ENCODE peak calls at places on chromosomes 11 and 22, in eight cellular contexts. X is AG09309, G is A673, A is K562, Q is astrocyte of the spinal cord, B is astrocyte of the cerebellum, W is lower leg skin, R is NB4. Y is an unnamed sample.

GRCh38 chr22:31218565-31219262 is 6.6 kb downstream of the LIMK2 start:
- DNase-seq in X (no peak), G (no peak), A (no peak), Q (no peak), B (no peak), W (no peak), R (no peak), Y (no peak)

GRCh38 chr11:57512646-57513445 is 2.7 kb downstream of the SLC43A1 start:
- DNase-seq in X (no peak), G (no peak), A (peak), Q (no peak), B (no peak), W (no peak), R (no peak), Y (no peak)

GRCh38 chr11:2837096-2837601 is 48.4 kb downstream of the CDKN1C start:
- DNase-seq in X (no peak), G (no peak), A (peak), Q (no peak), B (no peak), W (peak), R (peak), Y (peak)

GRCh38 chr22:20441631-20442484 is 4.2 kb upstream of the SCARF2 start:
- DNase-seq in X (no peak), G (no peak), A (no peak), Q (no peak), B (no peak), W (no peak), R (no peak), Y (no peak)

GRCh38 chr11:71108013-71108865 is 144.1 kb downstream of the SHANK2 start:
- DNase-seq in X (no peak), G (no peak), A (no peak), Q (no peak), B (no peak), W (no peak), R (no peak), Y (no peak)

GRCh38 chr11:113181094-113181493 is 133.3 kb upstream of the TTC12 start:
- DNase-seq in X (no peak), G (no peak), A (no peak), Q (no peak), B (no peak), W (no peak), R (no peak), Y (no peak)

GRCh38 chr11:70212227-70212811 is 9.2 kb downstream of the FADD start:
- DNase-seq in X (no peak), G (no peak), A (no peak), Q (no peak), B (no peak), W (no peak), R (no peak), Y (no peak)

GRCh38 chr11:66800720-66801428 is 42.4 kb upstream of the RCE1 start:
- DNase-seq in X (no peak), G (no peak), A (no peak), Q (no peak), B (no peak), W (no peak), R (no peak), Y (no peak)

GRCh38 chr11:120964857-120965256 is 59.0 kb upstream of the TBCEL start:
- DNase-seq in X (no peak), G (no peak), A (no peak), Q (peak), B (peak), W (no peak), R (no peak), Y (no peak)

GRCh38 chr11:12285106-12285505 is 92.3 kb upstream of the PARVA start:
- DNase-seq in X (peak), G (no peak), A (no peak), Q (peak), B (peak), W (peak), R (peak), Y (peak)

GRCh38 chr22:40553014-40553579 is 83.4 kb downstream of the MRTFA start:
- DNase-seq in X (no peak), G (no peak), A (no peak), Q (no peak), B (no peak), W (no peak), R (no peak), Y (no peak)

GRCh38 chr11:83924987-83925542 is 638.9 kb upstream of the CCDC90B start:
- DNase-seq in X (no peak), G (no peak), A (no peak), Q (no peak), B (no peak), W (no peak), R (no peak), Y (no peak)

GRCh38 chr11:18455686-18456372 is at the start of gene LDHAL6A:
- DNase-seq in X (no peak), G (no peak), A (peak), Q (no peak), B (no peak), W (no peak), R (no peak), Y (no peak)

GRCh38 chr11:72352859-72353551 is 81.3 kb downstream of the CLPB start:
- DNase-seq in X (peak), G (peak), A (peak), Q (peak), B (peak), W (no peak), R (peak), Y (no peak)

GRCh38 chr11:72712168-72712721 is 38.0 kb upstream of the PDE2A start:
- DNase-seq in X (no peak), G (no peak), A (no peak), Q (no peak), B (no peak), W (no peak), R (no peak), Y (peak)

GRCh38 chr11:19595499-19595839 is 117.2 kb upstream of the NAV2 start:
- DNase-seq in X (no peak), G (no peak), A (no peak), Q (no peak), B (no peak), W (peak), R (no peak), Y (no peak)

GRCh38 chr11:78295991-78296930 is 107.5 kb downstream of the USP35 start:
- DNase-seq in X (no peak), G (peak), A (no peak), Q (no peak), B (no peak), W (no peak), R (peak), Y (no peak)

GRCh38 chr11:129090056-129090455 is 102.1 kb downstream of the ARHGAP32 start:
- DNase-seq in X (no peak), G (no peak), A (no peak), Q (peak), B (peak), W (no peak), R (no peak), Y (no peak)

GRCh38 chr11:126282742-126283591 is at the start of gene TIRAP:
- DNase-seq in X (no peak), G (peak), A (peak), Q (peak), B (no peak), W (peak), R (peak), Y (peak)

GRCh38 chr22:42921301-42921700 is 64.2 kb upstream of the ARFGAP3 start:
- DNase-seq in X (no peak), G (no peak), A (no peak), Q (no peak), B (no peak), W (no peak), R (no peak), Y (no peak)

GRCh38 chr11:44484211-44484610 is 81.3 kb upstream of the CD82 start:
- DNase-seq in X (no peak), G (peak), A (peak), Q (no peak), B (no peak), W (no peak), R (peak), Y (no peak)

GRCh38 chr22:32327066-32327465 is 30.6 kb upstream of the RFPL3 start:
- DNase-seq in X (no peak), G (no peak), A (no peak), Q (no peak), B (no peak), W (peak), R (no peak), Y (no peak)

GRCh38 chr11:7905549-7905948 is 25.5 kb downstream of the OR10A6 start:
- DNase-seq in X (no peak), G (no peak), A (no peak), Q (no peak), B (no peak), W (no peak), R (no peak), Y (no peak)

GRCh38 chr11:129189646-129190045 is 2.5 kb downstream of the ARHGAP32 start:
- DNase-seq in X (no peak), G (no peak), A (no peak), Q (no peak), B (no peak), W (no peak), R (no peak), Y (no peak)

GRCh38 chr11:21511835-21512440 is 680.9 kb upstream of the ANO5 start:
- DNase-seq in X (no peak), G (peak), A (peak), Q (peak), B (peak), W (no peak), R (peak), Y (no peak)

GRCh38 chr22:17235861-17236260 is 16.6 kb upstream of the ADA2 start:
- DNase-seq in X (no peak), G (no peak), A (no peak), Q (no peak), B (no peak), W (no peak), R (no peak), Y (no peak)
- H3K4me3 ChIP-seq in X (no peak), G (no peak), A (no peak), Q (no peak), B (no peak), W (no peak), R (no peak), Y (no peak)

DNA sequence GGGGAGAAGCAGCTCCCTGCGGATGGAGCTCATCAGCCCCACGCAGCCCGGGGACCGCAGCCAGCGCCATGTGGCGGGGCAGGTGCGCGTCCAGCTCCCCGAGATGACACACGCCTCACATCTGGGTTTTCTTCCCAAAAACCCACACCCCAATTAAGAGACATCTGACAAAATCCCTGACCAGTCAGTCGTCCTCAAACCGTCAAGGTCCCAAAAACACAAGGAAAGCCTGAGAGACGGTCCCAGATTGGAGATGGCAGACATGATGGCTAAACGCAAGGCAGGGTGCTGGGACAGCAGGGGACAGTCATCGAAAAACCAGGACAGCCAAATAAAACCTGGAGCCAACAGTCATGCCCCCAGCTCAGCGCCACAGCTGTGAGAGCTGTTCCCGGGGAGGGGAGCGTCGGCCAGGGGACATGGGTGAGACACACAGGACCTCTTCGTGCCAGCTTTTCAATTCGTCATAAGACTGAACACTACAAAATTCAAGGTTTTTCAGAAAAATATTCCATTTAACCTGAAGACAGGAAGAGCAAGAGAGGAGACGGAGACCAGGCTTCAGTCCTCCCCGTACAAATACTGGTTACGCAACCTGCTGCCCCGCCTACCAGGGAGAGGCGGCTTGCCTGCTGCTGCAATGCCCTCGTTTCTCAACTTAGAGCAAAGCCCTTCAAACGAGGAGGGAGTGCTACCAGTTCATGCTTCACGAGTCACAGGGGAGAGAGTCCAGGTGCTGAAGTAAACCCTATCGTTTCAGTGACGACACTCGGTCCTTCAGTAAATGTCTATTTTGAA is 10.5 kb downstream of the TOLLIP start:
- DNase-seq in X (peak), G (peak), A (no peak), Q (no peak), B (no peak), W (peak), R (peak), Y (peak)
- H3K4me3 ChIP-seq in X (no peak), G (no peak), A (no peak), Q (no peak), B (no peak), W (no peak), R (no peak), Y (no peak)

DNA sequence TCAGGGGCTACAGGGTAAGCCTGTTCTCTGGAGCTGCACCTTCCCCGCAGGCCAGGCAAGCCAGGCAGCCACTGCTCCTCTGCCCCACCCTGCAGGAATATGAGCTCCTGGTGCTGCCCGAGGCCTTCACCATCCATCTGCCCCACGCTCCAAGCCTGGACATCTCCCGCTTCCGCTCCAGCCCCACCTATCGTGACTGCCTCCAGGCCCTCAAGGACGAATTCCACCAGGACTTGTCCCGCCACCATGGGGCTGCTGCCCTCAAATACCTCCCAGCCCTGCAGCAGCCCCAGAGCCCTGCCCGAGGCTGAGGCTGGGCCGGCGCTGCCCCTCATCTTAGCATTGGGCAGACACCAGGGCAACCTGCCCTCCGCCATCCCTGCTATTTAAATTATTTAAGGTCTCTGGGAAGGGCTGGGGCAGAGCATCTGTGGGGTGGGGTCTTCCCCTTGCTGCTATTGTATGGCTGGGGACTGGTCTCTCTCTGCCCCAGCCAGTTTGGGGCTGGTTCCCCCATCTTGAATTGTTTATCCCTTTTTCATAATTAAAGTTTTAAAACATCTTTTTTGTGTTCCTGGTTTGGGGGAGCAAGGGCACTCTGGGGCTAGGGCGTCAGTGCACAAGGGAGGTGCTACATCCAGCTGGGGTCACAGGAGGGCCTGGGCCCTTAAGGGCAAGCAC is 6.2 kb downstream of the LARGE2 start:
- DNase-seq in X (no peak), G (no peak), A (no peak), Q (no peak), B (no peak), W (peak), R (no peak), Y (no peak)
- H3K4me3 ChIP-seq in X (no peak), G (no peak), A (no peak), Q (no peak), B (no peak), W (no peak), R (no peak), Y (no peak)

GRCh38 chr11:31826530-31827438 is 15.7 kb upstream of the PAX6 start:
- DNase-seq in X (no peak), G (no peak), A (no peak), Q (no peak), B (no peak), W (no peak), R (no peak), Y (no peak)
- H3K4me3 ChIP-seq in X (no peak), G (peak), A (no peak), Q (no peak), B (peak), W (no peak), R (no peak), Y (no peak)

GRCh38 chr11:68828155-68828931 is 13.4 kb downstream of the CPT1A start:
- DNase-seq in X (no peak), G (no peak), A (no peak), Q (no peak), B (no peak), W (no peak), R (peak), Y (no peak)

GRCh38 chr11:68828957-68829356 is 12.8 kb downstream of the CPT1A start:
- DNase-seq in X (no peak), G (no peak), A (no peak), Q (no peak), B (no peak), W (no peak), R (no peak), Y (no peak)

GRCh38 chr11:68826726-68827125 is 15.0 kb downstream of the CPT1A start:
- DNase-seq in X (no peak), G (no peak), A (no peak), Q (no peak), B (no peak), W (no peak), R (no peak), Y (no peak)

GRCh38 chr11:68825603-68826002 is 16.1 kb downstream of the CPT1A start:
- DNase-seq in X (no peak), G (no peak), A (no peak), Q (no peak), B (no peak), W (no peak), R (peak), Y (no peak)

DNA sequence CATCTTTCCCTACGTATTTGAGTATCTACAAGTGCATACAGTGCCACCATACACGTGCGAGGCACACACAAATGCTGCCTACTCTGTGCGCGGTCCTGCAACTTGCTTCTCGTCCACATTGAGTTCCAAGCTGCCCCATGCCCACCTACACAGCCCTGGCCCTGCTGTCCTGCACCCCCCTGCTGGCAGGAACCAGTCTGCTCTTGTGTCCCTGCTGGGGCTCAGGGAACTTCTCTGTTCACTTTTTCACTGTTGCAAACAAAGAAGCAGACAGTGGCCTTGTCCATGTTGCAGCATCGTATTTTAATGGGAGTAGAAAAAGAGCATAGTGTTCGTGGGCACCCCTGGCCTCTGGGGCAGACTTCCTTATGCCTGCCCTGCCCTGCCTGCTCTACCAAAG is 14.0 kb downstream of the CPT1A start:
- DNase-seq in X (no peak), G (no peak), A (no peak), Q (no peak), B (no peak), W (no peak), R (peak), Y (no peak)
- H3K4me3 ChIP-seq in X (no peak), G (no peak), A (no peak), Q (no peak), B (no peak), W (no peak), R (peak), Y (no peak)

GRCh38 chr11:134046681-134047449 is 22.0 kb upstream of the JAM3 start:
- DNase-seq in X (no peak), G (no peak), A (no peak), Q (no peak), B (no peak), W (peak), R (no peak), Y (no peak)
- H3K4me3 ChIP-seq in X (peak), G (no peak), A (no peak), Q (no peak), B (no peak), W (no peak), R (no peak), Y (no peak)

GRCh38 chr11:119118227-119118626 is 3.2 kb upstream of the HINFP start:
- DNase-seq in X (no peak), G (no peak), A (no peak), Q (no peak), B (no peak), W (no peak), R (no peak), Y (no peak)

GRCh38 chr11:119125849-119126248 is 4.5 kb downstream of the HINFP start:
- DNase-seq in X (no peak), G (no peak), A (no peak), Q (no peak), B (no peak), W (no peak), R (no peak), Y (no peak)

GRCh38 chr11:119121008-119121810 is at the start of gene HINFP:
- DNase-seq in X (peak), G (peak), A (peak), Q (peak), B (peak), W (peak), R (peak), Y (peak)

GRCh38 chr11:119120639-119121007 is 757 bp upstream of the HINFP start:
- DNase-seq in X (no peak), G (peak), A (no peak), Q (peak), B (peak), W (no peak), R (peak), Y (no peak)

GRCh38 chr11:119121811-119122124 is 388 bp downstream of the HINFP start:
- DNase-seq in X (no peak), G (no peak), A (no peak), Q (no peak), B (no peak), W (no peak), R (no peak), Y (no peak)
- H3K4me3 ChIP-seq in X (peak), G (peak), A (peak), Q (peak), B (peak), W (peak), R (peak), Y (peak)

GRCh38 chr11:74680703-74681531 is 50.3 kb downstream of the CHRDL2 start:
- DNase-seq in X (no peak), G (no peak), A (no peak), Q (no peak), B (no peak), W (peak), R (no peak), Y (no peak)
- H3K4me3 ChIP-seq in X (no peak), G (no peak), A (no peak), Q (no peak), B (no peak), W (no peak), R (no peak), Y (no peak)

GRCh38 chr11:80085563-80085962 is 644.7 kb upstream of the TENM4 start:
- DNase-seq in X (no peak), G (no peak), A (no peak), Q (no peak), B (no peak), W (no peak), R (no peak), Y (no peak)

GRCh38 chr11:80083561-80083960 is 642.7 kb upstream of the TENM4 start:
- DNase-seq in X (no peak), G (no peak), A (no peak), Q (no peak), B (no peak), W (no peak), R (no peak), Y (no peak)

GRCh38 chr11:80084614-80085013 is 643.8 kb upstream of the TENM4 start:
- DNase-seq in X (no peak), G (no peak), A (no peak), Q (no peak), B (no peak), W (no peak), R (no peak), Y (no peak)

GRCh38 chr11:80086496-80087055 is 645.7 kb upstream of the TENM4 start:
- DNase-seq in X (no peak), G (no peak), A (no peak), Q (no peak), B (no peak), W (no peak), R (no peak), Y (no peak)

DNA sequence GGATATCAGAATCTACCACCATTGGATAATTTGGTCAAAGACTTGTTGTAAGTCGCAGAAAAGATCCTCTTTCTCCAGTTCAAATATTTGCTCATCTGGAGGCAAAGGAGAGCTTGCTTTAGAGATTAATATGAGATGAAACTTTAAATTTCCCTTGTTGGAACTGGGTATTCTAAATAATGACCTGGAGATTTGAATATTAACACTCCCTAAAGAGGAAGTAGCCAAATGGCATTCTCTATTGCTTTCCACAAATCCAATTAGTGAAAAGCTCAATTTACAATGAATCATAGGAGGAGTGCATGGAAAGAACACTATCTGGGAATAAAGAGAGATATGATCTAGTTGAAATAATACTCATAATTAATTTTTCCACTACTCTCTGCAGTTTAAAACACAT is 641.6 kb upstream of the TENM4 start:
- DNase-seq in X (no peak), G (peak), A (no peak), Q (no peak), B (no peak), W (no peak), R (no peak), Y (no peak)
- H3K4me3 ChIP-seq in X (no peak), G (no peak), A (no peak), Q (no peak), B (no peak), W (no peak), R (no peak), Y (no peak)

Y was measured in tibial nerve.